ENCODE peak calls at places on chromosome 6, in seven cellular contexts. One of them, this sample, is unnamed.

GRCh38 chr6:144315226-144315980 is 30.3 kb downstream of the UTRN start:
- DNase-seq in choroid plexus epithelial cell: no peak
- DNase-seq in fibroblast of the aortic adventitia: no peak
- DNase-seq in tibial artery: no peak
- DNase-seq in fibroblast of lung: no peak
- DNase-seq in PC-3: no peak
- DNase-seq in A549: no peak
- DNase-seq in this sample: no peak

GRCh38 chr6:150599199-150600002 is at the start of gene PLEKHG1:
- DNase-seq in choroid plexus epithelial cell: peak
- DNase-seq in fibroblast of the aortic adventitia: peak
- DNase-seq in tibial artery: peak
- DNase-seq in fibroblast of lung: peak
- DNase-seq in PC-3: peak
- DNase-seq in A549: peak
- DNase-seq in this sample: peak

GRCh38 chr6:7008451-7008988 is 99.2 kb upstream of the RREB1 start:
- DNase-seq in choroid plexus epithelial cell: no peak
- DNase-seq in fibroblast of the aortic adventitia: no peak
- DNase-seq in tibial artery: no peak
- DNase-seq in fibroblast of lung: no peak
- DNase-seq in PC-3: peak
- DNase-seq in A549: no peak
- DNase-seq in this sample: no peak

GRCh38 chr6:7025861-7026260 is 81.9 kb upstream of the RREB1 start:
- DNase-seq in choroid plexus epithelial cell: no peak
- DNase-seq in fibroblast of the aortic adventitia: no peak
- DNase-seq in tibial artery: no peak
- DNase-seq in fibroblast of lung: no peak
- DNase-seq in PC-3: no peak
- DNase-seq in A549: no peak
- DNase-seq in this sample: no peak

GRCh38 chr6:78525961-78526360 is 341.4 kb upstream of the IRAK1BP1 start:
- DNase-seq in choroid plexus epithelial cell: no peak
- DNase-seq in fibroblast of the aortic adventitia: no peak
- DNase-seq in tibial artery: no peak
- DNase-seq in fibroblast of lung: no peak
- DNase-seq in PC-3: no peak
- DNase-seq in A549: no peak
- DNase-seq in this sample: no peak

GRCh38 chr6:143581835-143582480 is 70.4 kb upstream of the FUCA2 start:
- DNase-seq in choroid plexus epithelial cell: peak
- DNase-seq in fibroblast of the aortic adventitia: peak
- DNase-seq in tibial artery: no peak
- DNase-seq in fibroblast of lung: peak
- DNase-seq in PC-3: peak
- DNase-seq in A549: no peak
- DNase-seq in this sample: peak

GRCh38 chr6:137878810-137879285 is 11.8 kb downstream of the TNFAIP3 start:
- DNase-seq in choroid plexus epithelial cell: no peak
- DNase-seq in fibroblast of the aortic adventitia: no peak
- DNase-seq in tibial artery: no peak
- DNase-seq in fibroblast of lung: no peak
- DNase-seq in PC-3: no peak
- DNase-seq in A549: no peak
- DNase-seq in this sample: no peak

GRCh38 chr6:109718991-109719390 is 27.9 kb downstream of the FIG4 start:
- DNase-seq in choroid plexus epithelial cell: peak
- DNase-seq in fibroblast of the aortic adventitia: no peak
- DNase-seq in tibial artery: no peak
- DNase-seq in fibroblast of lung: no peak
- DNase-seq in PC-3: no peak
- DNase-seq in A549: no peak
- DNase-seq in this sample: no peak

GRCh38 chr6:138194221-138194620 is 24.1 kb downstream of the PBOV1 start:
- DNase-seq in choroid plexus epithelial cell: no peak
- DNase-seq in fibroblast of the aortic adventitia: no peak
- DNase-seq in tibial artery: no peak
- DNase-seq in fibroblast of lung: no peak
- DNase-seq in PC-3: no peak
- DNase-seq in A549: no peak
- DNase-seq in this sample: no peak

GRCh38 chr6:6169141-6169540 is 151.3 kb downstream of the F13A1 start:
- DNase-seq in choroid plexus epithelial cell: no peak
- DNase-seq in fibroblast of the aortic adventitia: no peak
- DNase-seq in tibial artery: no peak
- DNase-seq in fibroblast of lung: no peak
- DNase-seq in PC-3: no peak
- DNase-seq in A549: no peak
- DNase-seq in this sample: no peak

GRCh38 chr6:14867807-14868206 is 378.1 kb upstream of the JARID2 start:
- DNase-seq in choroid plexus epithelial cell: no peak
- DNase-seq in fibroblast of the aortic adventitia: peak
- DNase-seq in tibial artery: no peak
- DNase-seq in fibroblast of lung: no peak
- DNase-seq in PC-3: no peak
- DNase-seq in A549: no peak
- DNase-seq in this sample: no peak

GRCh38 chr6:37531026-37531425 is 31.3 kb upstream of the CCDC167 start:
- DNase-seq in choroid plexus epithelial cell: no peak
- DNase-seq in fibroblast of the aortic adventitia: no peak
- DNase-seq in tibial artery: no peak
- DNase-seq in fibroblast of lung: peak
- DNase-seq in PC-3: peak
- DNase-seq in A549: no peak
- DNase-seq in this sample: no peak

GRCh38 chr6:44925100-44925739 is 402.9 kb upstream of the RUNX2 start:
- DNase-seq in choroid plexus epithelial cell: peak
- DNase-seq in fibroblast of the aortic adventitia: peak
- DNase-seq in tibial artery: no peak
- DNase-seq in fibroblast of lung: peak
- DNase-seq in PC-3: no peak
- DNase-seq in A549: peak
- DNase-seq in this sample: peak

GRCh38 chr6:158006821-158007570 is 25.3 kb downstream of the SYNJ2 start:
- DNase-seq in choroid plexus epithelial cell: no peak
- DNase-seq in fibroblast of the aortic adventitia: no peak
- DNase-seq in tibial artery: no peak
- DNase-seq in fibroblast of lung: no peak
- DNase-seq in PC-3: no peak
- DNase-seq in A549: no peak
- DNase-seq in this sample: no peak

GRCh38 chr6:20808984-20809383 is 274.7 kb downstream of the CDKAL1 start:
- DNase-seq in choroid plexus epithelial cell: peak
- DNase-seq in fibroblast of the aortic adventitia: no peak
- DNase-seq in tibial artery: no peak
- DNase-seq in fibroblast of lung: no peak
- DNase-seq in PC-3: no peak
- DNase-seq in A549: no peak
- DNase-seq in this sample: no peak

GRCh38 chr6:81787313-81788068 is 35.0 kb upstream of the TENT5A start:
- DNase-seq in choroid plexus epithelial cell: peak
- DNase-seq in fibroblast of the aortic adventitia: peak
- DNase-seq in tibial artery: no peak
- DNase-seq in fibroblast of lung: peak
- DNase-seq in PC-3: peak
- DNase-seq in A549: peak
- DNase-seq in this sample: peak

GRCh38 chr6:1757133-1757532 is 147.4 kb downstream of the FOXC1 start:
- DNase-seq in choroid plexus epithelial cell: no peak
- DNase-seq in fibroblast of the aortic adventitia: no peak
- DNase-seq in tibial artery: no peak
- DNase-seq in fibroblast of lung: no peak
- DNase-seq in PC-3: no peak
- DNase-seq in A549: no peak
- DNase-seq in this sample: no peak

GRCh38 chr6:48933136-48933535 is 529.9 kb downstream of the MMUT start:
- DNase-seq in choroid plexus epithelial cell: no peak
- DNase-seq in fibroblast of the aortic adventitia: no peak
- DNase-seq in tibial artery: no peak
- DNase-seq in fibroblast of lung: no peak
- DNase-seq in PC-3: peak
- DNase-seq in A549: no peak
- DNase-seq in this sample: no peak

GRCh38 chr6:129748901-129749748 is 39.1 kb upstream of the ARHGAP18 start:
- DNase-seq in choroid plexus epithelial cell: peak
- DNase-seq in fibroblast of the aortic adventitia: peak
- DNase-seq in tibial artery: no peak
- DNase-seq in fibroblast of lung: peak
- DNase-seq in PC-3: peak
- DNase-seq in A549: no peak
- DNase-seq in this sample: peak

GRCh38 chr6:16228709-16229665 is 9.4 kb upstream of the GMPR start:
- DNase-seq in choroid plexus epithelial cell: no peak
- DNase-seq in fibroblast of the aortic adventitia: peak
- DNase-seq in tibial artery: no peak
- DNase-seq in fibroblast of lung: no peak
- DNase-seq in PC-3: peak
- DNase-seq in A549: no peak
- DNase-seq in this sample: no peak
- TF ChIP-seq CTCF in choroid plexus epithelial cell: no peak
- TF ChIP-seq CTCF in fibroblast of the aortic adventitia: no peak
- TF ChIP-seq CTCF in tibial artery: peak
- TF ChIP-seq CTCF in fibroblast of lung: peak
- TF ChIP-seq CTCF in PC-3: peak
- TF ChIP-seq CTCF in A549: no peak
- TF ChIP-seq CTCF in this sample: no peak

DNA sequence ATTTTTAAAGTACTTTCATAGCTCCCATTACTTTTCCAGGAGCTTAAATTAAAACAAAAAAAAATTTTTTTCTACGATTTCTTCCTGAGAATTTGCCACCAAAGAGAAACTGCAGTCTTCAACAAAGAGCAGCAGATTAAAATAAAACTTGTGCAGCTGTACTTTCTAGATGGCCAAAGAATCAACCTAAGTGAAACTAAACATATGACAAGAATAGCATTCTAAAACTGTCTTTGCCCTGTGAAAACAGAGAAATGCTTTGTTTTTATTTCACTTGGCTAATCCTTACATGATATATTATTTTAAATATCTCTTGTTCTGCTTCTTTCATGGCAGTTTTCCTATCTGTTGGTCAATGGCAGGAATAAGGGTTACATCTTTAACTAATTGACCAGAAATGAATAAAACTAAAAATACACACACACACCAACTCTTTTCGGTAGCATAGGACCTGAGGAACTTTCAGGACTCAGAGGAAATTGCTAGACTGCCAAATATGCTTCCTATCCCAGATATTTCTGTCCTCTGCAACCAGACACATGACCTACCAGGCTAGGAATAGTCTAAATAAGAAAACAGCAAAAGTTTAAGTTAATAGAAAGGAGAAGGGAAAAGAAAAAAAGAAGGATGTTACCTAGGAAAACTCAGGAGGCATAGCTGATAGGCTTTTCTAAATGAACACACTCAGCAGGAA is 74.8 kb downstream of the MAP3K5 start:
- DNase-seq in choroid plexus epithelial cell: peak
- DNase-seq in fibroblast of the aortic adventitia: peak
- DNase-seq in tibial artery: no peak
- DNase-seq in fibroblast of lung: peak
- DNase-seq in PC-3: no peak
- DNase-seq in A549: no peak
- DNase-seq in this sample: peak
- H3K4me3 ChIP-seq in choroid plexus epithelial cell: no peak
- H3K4me3 ChIP-seq in fibroblast of the aortic adventitia: peak
- H3K4me3 ChIP-seq in tibial artery: peak
- H3K4me3 ChIP-seq in fibroblast of lung: peak
- H3K4me3 ChIP-seq in PC-3: no peak
- H3K4me3 ChIP-seq in A549: no peak
- H3K4me3 ChIP-seq in this sample: no peak

DNA sequence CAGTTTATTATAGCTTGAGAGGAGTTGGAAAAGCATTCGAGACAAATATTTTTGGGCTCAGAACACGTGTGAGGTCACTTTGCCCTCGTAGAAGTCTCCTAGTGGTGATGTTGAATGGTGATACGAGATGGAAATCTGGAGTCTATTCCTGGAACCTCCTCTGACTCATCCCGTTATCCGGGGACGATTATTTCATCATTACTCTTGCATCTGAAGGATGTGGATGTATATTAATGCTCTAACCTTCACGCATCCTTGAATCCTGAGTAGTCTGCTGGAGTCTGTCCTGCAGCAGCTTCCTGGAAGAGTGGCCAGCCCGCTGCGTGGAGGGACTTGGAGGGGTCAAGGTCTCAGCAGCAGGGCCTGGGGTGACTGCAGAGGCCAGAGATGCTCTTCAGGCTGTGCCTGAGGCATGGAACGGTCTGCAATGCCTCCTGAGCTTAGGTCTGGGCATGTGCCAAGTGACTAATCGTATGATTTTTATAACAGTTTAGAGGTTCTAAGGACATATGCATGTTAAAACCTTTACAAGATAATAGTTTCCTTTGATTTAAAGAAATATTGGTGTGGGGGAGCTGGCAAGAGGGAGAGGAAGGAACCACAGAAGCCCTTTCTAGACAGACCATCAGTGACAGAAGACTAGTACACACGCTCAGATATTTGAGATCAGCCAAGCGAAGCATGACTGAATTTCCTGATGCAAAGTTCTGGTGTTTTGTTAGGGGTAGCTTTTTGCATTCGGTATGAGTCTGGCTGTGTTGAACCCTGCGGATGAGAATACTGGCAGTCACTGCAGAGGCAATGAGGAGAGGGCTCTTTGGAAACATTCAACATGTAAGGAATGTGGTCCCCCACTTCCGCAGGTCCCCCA is 400.2 kb downstream of the QKI start:
- DNase-seq in choroid plexus epithelial cell: peak
- DNase-seq in fibroblast of the aortic adventitia: peak
- DNase-seq in tibial artery: no peak
- DNase-seq in fibroblast of lung: peak
- DNase-seq in PC-3: peak
- DNase-seq in A549: peak
- DNase-seq in this sample: peak
- TF ChIP-seq CTCF in choroid plexus epithelial cell: no peak
- TF ChIP-seq CTCF in fibroblast of the aortic adventitia: no peak
- TF ChIP-seq CTCF in tibial artery: no peak
- TF ChIP-seq CTCF in fibroblast of lung: no peak
- TF ChIP-seq CTCF in PC-3: no peak
- TF ChIP-seq CTCF in A549: no peak
- TF ChIP-seq CTCF in this sample: no peak

DNA sequence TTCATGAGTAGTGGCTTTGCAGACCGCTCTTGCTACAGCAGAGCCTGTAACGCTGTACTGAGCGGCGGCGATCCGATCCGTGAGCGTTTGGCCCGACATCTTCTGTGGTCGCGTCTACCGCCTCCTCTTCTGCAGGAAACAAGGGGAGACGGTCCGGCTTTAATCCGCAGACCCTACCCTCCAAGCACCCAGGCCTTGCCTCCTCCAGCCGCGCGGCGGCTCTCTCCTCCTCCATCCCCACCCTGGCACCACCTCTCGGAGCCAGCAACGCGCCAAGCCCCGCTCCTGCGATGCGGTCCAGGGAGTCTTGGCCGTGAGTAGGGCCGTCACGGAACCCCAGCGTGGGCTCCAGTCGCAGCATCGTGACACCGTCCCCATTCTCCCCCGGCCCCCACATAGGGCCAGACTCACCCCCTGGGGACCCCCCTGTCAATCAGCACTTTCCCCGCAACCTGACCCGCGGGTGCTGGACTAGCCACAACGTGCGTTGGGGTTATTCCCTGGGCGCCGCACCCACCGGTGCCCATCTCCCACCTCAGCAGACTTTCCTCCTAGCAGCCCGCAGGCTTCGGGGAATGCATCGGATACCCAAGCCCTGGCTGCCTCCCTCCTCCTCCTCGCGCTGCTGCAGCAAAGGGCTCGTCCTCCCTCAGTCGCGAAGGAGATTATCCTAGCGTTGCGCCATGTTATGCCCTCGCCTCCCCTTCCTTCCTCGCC is 914 bp downstream of the SNAP91 start:
- DNase-seq in choroid plexus epithelial cell: peak
- DNase-seq in fibroblast of the aortic adventitia: no peak
- DNase-seq in tibial artery: no peak
- DNase-seq in fibroblast of lung: peak
- DNase-seq in PC-3: no peak
- DNase-seq in A549: no peak
- DNase-seq in this sample: peak
- H3K4me3 ChIP-seq in choroid plexus epithelial cell: peak
- H3K4me3 ChIP-seq in fibroblast of the aortic adventitia: peak
- H3K4me3 ChIP-seq in tibial artery: peak
- H3K4me3 ChIP-seq in fibroblast of lung: no peak
- H3K4me3 ChIP-seq in PC-3: no peak
- H3K4me3 ChIP-seq in A549: peak
- H3K4me3 ChIP-seq in this sample: peak